ENCODE peak calls at places on chromosomes 5 and 9, in eight cellular contexts. K is IMR-90, E is GM23248, N is GM12878, G is neural progenitor cell, C is PC-9, H is H9, Z is endothelial cell of umbilical vein. B is an unnamed sample.

GRCh38 chr9:7534211-7534935 is 265.2 kb downstream of the DMAC1 start:
- DNase-seq in N (no peak), H (no peak), E (peak), C (no peak), G (no peak), Z (no peak), K (no peak), B (no peak)

GRCh38 chr5:179323026-179323571 is 22.2 kb downstream of the ADAMTS2 start:
- DNase-seq in C (no peak), E (no peak), Z (no peak), G (no peak), K (no peak), H (no peak), N (no peak), B (no peak)

GRCh38 chr5:159316519-159317383 is 13.5 kb downstream of the IL12B start:
- DNase-seq in C (no peak), K (peak), Z (peak), N (no peak), H (peak), G (peak), E (peak), B (peak)

GRCh38 chr5:167964529-167964928 is 326.9 kb upstream of the WWC1 start:
- DNase-seq in H (no peak), K (no peak), E (peak), Z (no peak), N (no peak), G (peak), C (peak), B (no peak)

GRCh38 chr5:56319281-56320242 is 86.4 kb upstream of the ANKRD55 start:
- DNase-seq in K (peak), C (no peak), Z (no peak), G (no peak), N (no peak), H (no peak), E (peak), B (peak)

GRCh38 chr9:77495834-77496671 is 152.1 kb downstream of the GNA14 start:
- DNase-seq in K (peak), N (no peak), E (peak), H (no peak), G (no peak), C (no peak), Z (peak), B (peak)

GRCh38 chr5:54942064-54942778 is 43.2 kb downstream of the ESM1 start:
- DNase-seq in H (no peak), Z (peak), K (no peak), N (no peak), C (no peak), G (no peak), E (no peak), B (no peak)

GRCh38 chr5:141870871-141871270 is 7.3 kb downstream of the PCDH1 start:
- DNase-seq in K (no peak), H (no peak), N (no peak), G (no peak), Z (peak), E (peak), C (peak), B (no peak)

GRCh38 chr9:15570769-15571168 is 17.9 kb downstream of the CCDC171 start:
- DNase-seq in C (no peak), N (no peak), E (no peak), Z (no peak), G (no peak), H (no peak), K (no peak), B (no peak)

GRCh38 chr5:98349251-98349989 is 424.0 kb upstream of the RGMB start:
- DNase-seq in H (no peak), N (no peak), E (peak), C (no peak), Z (peak), K (peak), G (peak), B (peak)

GRCh38 chr9:129740174-129740573 is 12.7 kb downstream of the PTGES start:
- DNase-seq in C (no peak), E (no peak), N (no peak), K (no peak), G (no peak), Z (no peak), H (no peak), B (no peak)

GRCh38 chr5:35488786-35489185 is 128.9 kb upstream of the SPEF2 start:
- DNase-seq in C (no peak), K (no peak), G (no peak), E (no peak), N (no peak), H (no peak), Z (no peak), B (no peak)

GRCh38 chr5:10863763-10864383 is 102.8 kb upstream of the DAP start:
- DNase-seq in N (peak), H (peak), G (peak), E (peak), Z (peak), C (no peak), K (peak), B (peak)

GRCh38 chr9:95522871-95523370 is 6.2 kb upstream of the PTCH1 start:
- DNase-seq in N (no peak), E (no peak), K (no peak), H (no peak), C (no peak), G (no peak), Z (no peak), B (no peak)

GRCh38 chr9:108053555-108054061 is 564.0 kb upstream of the KLF4 start:
- DNase-seq in C (no peak), N (no peak), E (peak), Z (peak), G (peak), K (peak), H (no peak), B (peak)

GRCh38 chr5:37900692-37901091 is 60.9 kb upstream of the GDNF start:
- DNase-seq in G (peak), C (no peak), H (peak), E (peak), K (peak), N (no peak), Z (peak), B (peak)

GRCh38 chr5:7886849-7887460 is 18.0 kb downstream of the MTRR start:
- DNase-seq in K (peak), C (peak), H (no peak), G (peak), N (no peak), E (peak), Z (peak), B (peak)

GRCh38 chr5:100186181-100186580 is 349.0 kb upstream of the FAM174A start:
- DNase-seq in K (no peak), G (peak), N (no peak), E (no peak), C (no peak), H (no peak), Z (no peak), B (no peak)

GRCh38 chr5:168292783-168293696 is 1.6 kb downstream of the WWC1 start:
- DNase-seq in K (no peak), G (no peak), C (no peak), N (no peak), E (no peak), Z (no peak), H (no peak), B (no peak)

GRCh38 chr5:59380350-59380951 is 513.1 kb downstream of the PDE4D start:
- DNase-seq in N (peak), C (peak), K (peak), H (no peak), Z (peak), G (peak), E (peak), B (peak)

GRCh38 chr9:114633452-114634089 is 22.5 kb downstream of the TMEM268 start:
- DNase-seq in E (peak), C (no peak), N (no peak), H (no peak), K (no peak), G (no peak), Z (no peak), B (no peak)

GRCh38 chr9:107274096-107274495 is 9.0 kb upstream of the RAD23B start:
- DNase-seq in Z (no peak), E (no peak), G (no peak), N (no peak), H (no peak), K (no peak), C (peak), B (no peak)

GRCh38 chr5:119333421-119333851 is 22.4 kb upstream of the TNFAIP8 start:
- DNase-seq in E (no peak), Z (no peak), G (no peak), C (no peak), H (no peak), N (no peak), K (peak), B (no peak)

GRCh38 chr9:114551750-114552685 is 35.6 kb upstream of the ATP6V1G1 start:
- DNase-seq in N (no peak), C (peak), Z (peak), H (no peak), E (peak), G (no peak), K (peak), B (peak)

GRCh38 chr5:14988210-14988609 is 116.6 kb upstream of the ANKH start:
- DNase-seq in H (no peak), K (no peak), G (no peak), N (no peak), E (no peak), Z (no peak), C (no peak), B (no peak)

GRCh38 chr5:174829511-174829864 is 105.1 kb downstream of the MSX2 start:
- DNase-seq in E (no peak), K (no peak), N (no peak), C (no peak), H (no peak), G (no peak), Z (no peak), B (no peak)

GRCh38 chr9:106286249-106286648 is 576.7 kb upstream of the ZNF462 start:
- DNase-seq in E (no peak), H (peak), N (no peak), G (peak), C (no peak), Z (no peak), K (no peak), B (peak)

GRCh38 chr5:103444333-103445038 is 118.1 kb downstream of the NUDT12 start:
- DNase-seq in K (no peak), Z (no peak), G (no peak), E (no peak), H (no peak), N (no peak), C (peak), B (no peak)

GRCh38 chr5:174188300-174188699 is 142.8 kb downstream of the NSG2 start:
- DNase-seq in H (no peak), Z (no peak), N (no peak), E (peak), C (no peak), G (no peak), K (no peak), B (no peak)

GRCh38 chr9:117523531-117524153 is 108.8 kb upstream of the ASTN2 start:
- DNase-seq in C (no peak), N (no peak), E (no peak), Z (no peak), G (no peak), H (no peak), K (no peak), B (no peak)

GRCh38 chr5:173201636-173202265 is 33.3 kb downstream of the NKX2-5 start:
- DNase-seq in N (no peak), G (no peak), H (no peak), E (peak), C (peak), K (peak), Z (no peak), B (peak)

GRCh38 chr9:77087506-77087905 is 68.1 kb downstream of the FOXB2 start:
- DNase-seq in C (no peak), G (no peak), E (no peak), N (no peak), Z (no peak), H (no peak), K (no peak), B (no peak)

GRCh38 chr9:131076347-131077195 is 19.8 kb upstream of the AIF1L start:
- DNase-seq in Z (no peak), H (no peak), C (no peak), N (no peak), G (no peak), K (no peak), E (no peak), B (no peak)
- H2AFZ ChIP-seq in Z (no peak), H (no peak), C (no peak), N (no peak), G (peak), K (no peak), E (no peak), B (no peak)

GRCh38 chr9:34651876-34652602 is at the start of gene IL11RA:
- DNase-seq in E (peak), K (peak), H (peak), C (peak), N (no peak), Z (peak), G (peak), B (peak)
- H2AFZ ChIP-seq in E (peak), K (peak), H (peak), C (peak), N (peak), Z (peak), G (no peak), B (peak)

GRCh38 chr5:132664696-132665209 is 6.8 kb downstream of the IL13 start:
- DNase-seq in H (no peak), G (no peak), E (no peak), C (no peak), K (no peak), N (no peak), Z (no peak), B (no peak)

GRCh38 chr5:132666310-132667123 is 7.3 kb upstream of the IL4 start:
- DNase-seq in H (no peak), E (no peak), N (no peak), K (no peak), G (no peak), Z (no peak), C (no peak), B (no peak)

GRCh38 chr5:132667309-132667708 is 6.5 kb upstream of the IL4 start:
- DNase-seq in C (no peak), Z (no peak), N (no peak), H (peak), G (no peak), E (no peak), K (no peak), B (no peak)

GRCh38 chr5:132663771-132664695 is 6.1 kb downstream of the IL13 start:
- DNase-seq in H (no peak), K (no peak), G (no peak), C (no peak), Z (no peak), E (no peak), N (peak), B (no peak)

DNA sequence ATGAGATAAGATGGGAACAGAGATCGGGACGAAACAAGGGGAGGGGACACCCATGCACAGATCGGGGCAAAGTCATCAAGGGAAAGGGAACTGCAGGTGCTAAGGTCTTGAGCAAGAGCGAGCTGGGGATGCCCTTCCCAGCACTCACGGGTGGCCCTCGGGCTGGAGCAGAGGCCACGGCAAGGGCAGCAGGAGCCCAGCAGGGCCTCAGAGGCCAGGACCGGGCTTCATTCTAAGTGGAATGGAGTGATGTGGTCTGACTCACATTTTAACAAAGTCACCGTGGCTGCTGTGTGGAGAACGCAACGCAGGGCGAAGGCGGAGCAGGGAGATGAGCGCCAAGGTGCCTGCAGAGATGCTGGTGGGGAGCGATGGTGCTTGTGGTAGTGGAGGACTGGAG is 7.7 kb downstream of the IL13 start:
- DNase-seq in C (no peak), Z (no peak), E (no peak), H (no peak), G (no peak), K (no peak), N (no peak), B (no peak)
- H2AFZ ChIP-seq in C (no peak), Z (no peak), E (no peak), H (no peak), G (no peak), K (peak), N (no peak), B (no peak)

GRCh38 chr5:134411228-134411545 is 494 bp downstream of the CDKN2AIPNL start:
- DNase-seq in E (no peak), K (no peak), H (no peak), Z (no peak), N (no peak), C (no peak), G (no peak), B (no peak)
- H2AFZ ChIP-seq in E (peak), K (peak), H (no peak), Z (peak), N (peak), C (peak), G (peak), B (peak)

GRCh38 chr9:99867536-99867935 is 38.9 kb upstream of the STX17 start:
- DNase-seq in K (no peak), C (peak), G (no peak), N (no peak), H (no peak), Z (no peak), E (peak), B (no peak)

GRCh38 chr9:99870126-99870525 is 36.3 kb upstream of the STX17 start:
- DNase-seq in H (no peak), E (peak), N (no peak), G (no peak), C (no peak), K (peak), Z (no peak), B (no peak)

GRCh38 chr9:99866398-99866797 is 40.1 kb upstream of the STX17 start:
- DNase-seq in K (no peak), N (no peak), C (no peak), Z (no peak), G (no peak), H (no peak), E (no peak), B (no peak)

GRCh38 chr9:99867968-99868367 is 38.5 kb upstream of the STX17 start:
- DNase-seq in G (no peak), H (no peak), K (no peak), E (no peak), Z (no peak), C (no peak), N (no peak), B (no peak)

DNA sequence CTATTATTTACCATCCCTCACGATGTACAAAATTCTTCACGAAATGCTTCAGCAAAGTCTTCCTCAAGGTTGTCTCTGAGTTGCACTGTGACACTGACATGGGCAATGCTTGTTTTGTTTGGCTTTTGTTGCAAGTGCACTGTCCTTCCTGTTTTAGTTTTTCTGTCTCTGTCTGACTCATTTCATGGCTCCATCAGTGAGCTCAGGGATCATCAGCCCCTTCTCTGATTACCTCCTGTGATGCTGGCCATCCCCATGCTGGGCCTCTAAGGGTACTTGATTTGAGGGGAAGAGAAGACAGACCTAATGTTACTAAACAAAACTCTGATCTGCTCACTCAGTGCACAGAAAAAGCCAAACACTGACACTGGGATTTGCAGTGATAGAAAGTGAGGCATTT is 37.6 kb upstream of the STX17 start:
- DNase-seq in H (no peak), N (peak), G (no peak), E (peak), C (no peak), K (peak), Z (no peak), B (no peak)
- H2AFZ ChIP-seq in H (no peak), N (peak), G (no peak), E (no peak), C (no peak), K (no peak), Z (no peak), B (no peak)

GRCh38 chr5:39523821-39524220 is 99.0 kb upstream of the DAB2 start:
- DNase-seq in Z (no peak), H (no peak), G (no peak), C (no peak), N (no peak), K (peak), E (peak), B (peak)
- H2AFZ ChIP-seq in Z (no peak), H (no peak), G (no peak), C (no peak), N (no peak), K (peak), E (peak), B (no peak)

B was measured in fibroblast of lung.